ENCODE peak calls at places on chromosome 15, in six cellular contexts. One of them, this sample, is unnamed.

GRCh38 chr15:80825361-80826030 is 46.3 kb downstream of the CEMIP start:
- DNase-seq in endothelial cell of umbilical vein: no peak
- DNase-seq in K562: no peak
- DNase-seq in HepG2: no peak
- DNase-seq in GM12878: no peak
- DNase-seq in A549: no peak
- DNase-seq in this sample: no peak

GRCh38 chr15:48352474-48353072 is 21.3 kb downstream of the DUT start:
- DNase-seq in K562: peak; percentile 56
- DNase-seq in endothelial cell of umbilical vein: peak; percentile 67
- DNase-seq in GM12878: no peak
- DNase-seq in A549: peak; percentile 71
- DNase-seq in HepG2: peak; percentile 72
- DNase-seq in this sample: peak; percentile 73

GRCh38 chr15:67397139-67397538 is 123.8 kb upstream of the C15orf61 start:
- DNase-seq in GM12878: no peak
- DNase-seq in K562: no peak
- DNase-seq in endothelial cell of umbilical vein: no peak
- DNase-seq in A549: no peak
- DNase-seq in HepG2: no peak
- DNase-seq in this sample: no peak

GRCh38 chr15:51366911-51367310 is 25.5 kb downstream of the GLDN start:
- DNase-seq in GM12878: no peak
- DNase-seq in K562: no peak
- DNase-seq in A549: peak; percentile 82
- DNase-seq in endothelial cell of umbilical vein: no peak
- DNase-seq in HepG2: no peak
- DNase-seq in this sample: no peak

GRCh38 chr15:70196314-70197291 is 98.9 kb upstream of the TLE3 start:
- DNase-seq in K562: no peak
- DNase-seq in HepG2: peak; percentile 89
- DNase-seq in endothelial cell of umbilical vein: no peak
- DNase-seq in GM12878: peak; percentile 90
- DNase-seq in A549: no peak
- DNase-seq in this sample: peak; percentile 78

GRCh38 chr15:76199106-76200082 is 111.9 kb downstream of the ETFA start:
- DNase-seq in K562: peak; percentile 63
- DNase-seq in endothelial cell of umbilical vein: no peak
- DNase-seq in GM12878: no peak
- DNase-seq in HepG2: no peak
- DNase-seq in A549: no peak
- DNase-seq in this sample: no peak

GRCh38 chr15:76978522-76979330 is 16.2 kb upstream of the PSTPIP1 start:
- DNase-seq in endothelial cell of umbilical vein: no peak
- DNase-seq in HepG2: no peak
- DNase-seq in A549: no peak
- DNase-seq in K562: no peak
- DNase-seq in GM12878: no peak
- DNase-seq in this sample: no peak

GRCh38 chr15:95298729-95299128 is 1031.8 kb upstream of the NR2F2 start:
- DNase-seq in HepG2: no peak
- DNase-seq in A549: no peak
- DNase-seq in endothelial cell of umbilical vein: no peak
- DNase-seq in K562: no peak
- DNase-seq in GM12878: no peak
- DNase-seq in this sample: peak; percentile 78

GRCh38 chr15:63041982-63042878 is at the start of gene TPM1:
- DNase-seq in endothelial cell of umbilical vein: peak; percentile 91
- DNase-seq in K562: no peak
- DNase-seq in GM12878: no peak
- DNase-seq in A549: peak; percentile 92
- DNase-seq in HepG2: peak; percentile 73
- DNase-seq in this sample: no peak

GRCh38 chr15:56353119-56353518 is 12.1 kb upstream of the TEX9 start:
- DNase-seq in HepG2: no peak
- DNase-seq in K562: no peak
- DNase-seq in endothelial cell of umbilical vein: no peak
- DNase-seq in GM12878: no peak
- DNase-seq in A549: no peak
- DNase-seq in this sample: no peak

GRCh38 chr15:71109130-71109529 is 6.1 kb upstream of the THSD4 start:
- DNase-seq in HepG2: no peak
- DNase-seq in endothelial cell of umbilical vein: no peak
- DNase-seq in A549: no peak
- DNase-seq in K562: no peak
- DNase-seq in GM12878: no peak
- DNase-seq in this sample: no peak

GRCh38 chr15:38996111-38996541 is 431.5 kb upstream of the RASGRP1 start:
- DNase-seq in endothelial cell of umbilical vein: peak; percentile 96
- DNase-seq in A549: no peak
- DNase-seq in HepG2: no peak
- DNase-seq in K562: no peak
- DNase-seq in GM12878: no peak
- DNase-seq in this sample: no peak

GRCh38 chr15:63380828-63381282 is 791 bp downstream of the CA12 start:
- DNase-seq in GM12878: no peak
- DNase-seq in endothelial cell of umbilical vein: no peak
- DNase-seq in K562: no peak
- DNase-seq in A549: no peak
- DNase-seq in HepG2: no peak
- DNase-seq in this sample: no peak

GRCh38 chr15:72116680-72117447 is 1.1 kb downstream of the MYO9A start:
- DNase-seq in K562: peak; percentile 30
- DNase-seq in HepG2: no peak
- DNase-seq in A549: peak; percentile 34
- DNase-seq in endothelial cell of umbilical vein: peak; percentile 64
- DNase-seq in GM12878: no peak
- DNase-seq in this sample: peak; percentile 48

GRCh38 chr15:78064544-78064943 is 13.0 kb downstream of the TBC1D2B start:
- DNase-seq in endothelial cell of umbilical vein: no peak
- DNase-seq in HepG2: no peak
- DNase-seq in A549: no peak
- DNase-seq in K562: no peak
- DNase-seq in GM12878: no peak
- DNase-seq in this sample: no peak

GRCh38 chr15:60912984-60913697 is 316.0 kb downstream of the RORA start:
- DNase-seq in GM12878: no peak
- DNase-seq in A549: no peak
- DNase-seq in endothelial cell of umbilical vein: peak; percentile 20
- DNase-seq in K562: no peak
- DNase-seq in HepG2: no peak
- DNase-seq in this sample: no peak

GRCh38 chr15:45618813-45619212 is 16.0 kb upstream of the SQOR start:
- DNase-seq in HepG2: no peak
- DNase-seq in endothelial cell of umbilical vein: no peak
- DNase-seq in K562: no peak
- DNase-seq in GM12878: no peak
- DNase-seq in A549: peak; percentile 25
- DNase-seq in this sample: peak; percentile 52

DNA sequence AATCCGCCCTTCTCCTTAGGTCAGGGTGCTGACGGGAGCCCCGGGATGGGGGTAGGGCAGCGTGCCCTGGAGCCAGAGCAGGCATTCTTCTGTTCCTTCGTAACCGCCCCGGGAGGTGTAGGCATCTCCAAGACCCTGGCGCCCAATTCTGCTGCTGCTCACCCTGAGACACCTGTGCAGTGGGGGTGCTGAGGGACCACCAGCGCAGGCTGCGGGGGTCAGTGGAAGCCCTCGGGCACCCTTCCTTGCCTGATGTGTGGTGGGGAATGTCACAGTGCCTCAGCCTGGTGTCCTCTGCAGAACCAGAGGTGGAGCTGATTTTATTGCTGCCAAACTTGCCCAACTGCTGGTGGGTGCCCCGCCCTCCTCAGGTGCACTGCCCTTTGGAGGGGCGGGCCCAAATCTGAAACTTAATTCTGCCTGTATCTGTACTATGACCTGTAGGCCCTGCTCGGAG is 7.3 kb downstream of the CSK start:
- DNase-seq in HepG2: no peak
- DNase-seq in endothelial cell of umbilical vein: no peak
- DNase-seq in A549: no peak
- DNase-seq in K562: no peak
- DNase-seq in GM12878: no peak
- DNase-seq in this sample: no peak
- TF ChIP-seq POLR2A in HepG2: no peak
- TF ChIP-seq POLR2A in endothelial cell of umbilical vein: no peak
- TF ChIP-seq POLR2A in A549: no peak
- TF ChIP-seq POLR2A in K562: no peak
- TF ChIP-seq POLR2A in GM12878: peak; percentile 63
- TF ChIP-seq POLR2A in this sample: no peak

GRCh38 chr15:92733090-92733933 is 77.7 kb upstream of the FAM174B start:
- DNase-seq in K562: no peak
- DNase-seq in A549: no peak
- DNase-seq in HepG2: no peak
- DNase-seq in GM12878: no peak
- DNase-seq in endothelial cell of umbilical vein: no peak
- DNase-seq in this sample: peak; percentile 58

GRCh38 chr15:92733934-92734521 is 78.5 kb upstream of the FAM174B start:
- DNase-seq in K562: peak; percentile 40
- DNase-seq in HepG2: no peak
- DNase-seq in A549: peak; percentile 80
- DNase-seq in GM12878: no peak
- DNase-seq in endothelial cell of umbilical vein: peak; percentile 34
- DNase-seq in this sample: no peak
- TF ChIP-seq MAX in K562: no peak
- TF ChIP-seq MAX in HepG2: no peak
- TF ChIP-seq MAX in A549: peak; percentile 14
- TF ChIP-seq MAX in GM12878: no peak
- TF ChIP-seq MAX in endothelial cell of umbilical vein: no peak
- TF ChIP-seq MAX in this sample: no peak

DNA sequence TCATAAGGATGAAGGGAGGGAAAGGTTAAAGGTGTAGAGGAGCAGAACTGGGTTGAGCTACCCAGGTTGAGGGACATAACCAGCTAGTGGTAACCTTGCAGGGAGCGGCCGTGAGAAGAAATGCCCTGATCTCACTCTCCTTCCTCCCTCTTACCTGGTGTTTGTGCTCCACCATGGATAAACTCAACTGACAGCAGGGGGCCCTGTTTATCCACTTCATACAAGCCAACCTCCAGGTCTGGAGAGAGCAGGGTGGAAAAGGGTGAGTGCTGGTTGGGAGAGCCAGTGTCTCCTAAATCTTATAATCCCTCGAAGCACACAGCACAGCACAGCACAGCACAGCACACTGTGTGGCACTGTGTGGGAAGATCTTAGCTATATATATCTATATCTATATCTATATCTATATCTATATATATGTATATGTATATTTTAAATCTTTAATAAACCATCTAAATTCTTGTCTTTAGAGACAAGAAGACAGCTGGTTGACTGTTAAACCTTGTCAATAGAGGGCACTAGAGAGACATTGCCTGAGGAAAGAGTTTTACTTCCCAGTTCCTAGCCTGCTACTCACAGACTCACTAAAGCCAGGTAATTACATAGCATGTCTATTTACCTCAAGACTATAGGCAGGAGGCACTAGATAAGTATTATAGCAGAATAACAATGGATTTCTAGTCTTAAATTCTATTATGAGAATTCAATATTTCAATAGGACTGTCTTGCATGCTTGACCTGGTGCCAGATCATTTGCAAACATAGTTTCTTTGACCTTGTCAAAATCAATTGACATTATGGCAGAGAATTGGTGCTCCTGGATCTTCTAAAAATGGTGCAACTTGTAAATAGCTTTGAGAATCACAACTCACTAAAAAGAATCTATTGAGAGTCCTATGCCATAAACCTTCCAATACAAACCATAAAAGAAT is 21.7 kb upstream of the FMN1 start:
- DNase-seq in endothelial cell of umbilical vein: peak; percentile 31
- DNase-seq in K562: no peak
- DNase-seq in A549: peak; percentile 53
- DNase-seq in GM12878: no peak
- DNase-seq in HepG2: no peak
- DNase-seq in this sample: peak; percentile 27
- TF ChIP-seq MYC in endothelial cell of umbilical vein: no peak
- TF ChIP-seq MYC in K562: no peak
- TF ChIP-seq MYC in A549: no peak
- TF ChIP-seq MYC in GM12878: no peak
- TF ChIP-seq MYC in HepG2: no peak
- TF ChIP-seq MYC in this sample: no peak

GRCh38 chr15:40038654-40039543 is at the start of gene SRP14:
- DNase-seq in GM12878: peak; percentile 75
- DNase-seq in A549: peak; percentile 87
- DNase-seq in endothelial cell of umbilical vein: peak; percentile 95
- DNase-seq in K562: peak; percentile 95
- DNase-seq in HepG2: peak; percentile 91
- DNase-seq in this sample: peak; percentile 95
- TF ChIP-seq POLR2A in GM12878: peak; percentile 98
- TF ChIP-seq POLR2A in A549: peak; percentile 87
- TF ChIP-seq POLR2A in endothelial cell of umbilical vein: peak; percentile 96
- TF ChIP-seq POLR2A in K562: peak; percentile 94
- TF ChIP-seq POLR2A in HepG2: peak; percentile 95
- TF ChIP-seq POLR2A in this sample: peak; percentile 89

GRCh38 chr15:99169769-99170311 is 65.0 kb downstream of the SYNM start:
- DNase-seq in K562: no peak
- DNase-seq in A549: no peak
- DNase-seq in GM12878: no peak
- DNase-seq in HepG2: no peak
- DNase-seq in endothelial cell of umbilical vein: no peak
- DNase-seq in this sample: no peak
- TF ChIP-seq MAX in K562: no peak
- TF ChIP-seq MAX in A549: no peak
- TF ChIP-seq MAX in GM12878: no peak
- TF ChIP-seq MAX in HepG2: no peak
- TF ChIP-seq MAX in endothelial cell of umbilical vein: no peak
- TF ChIP-seq MAX in this sample: no peak

This sample was measured in NB4.